ENCODE peak calls at places on chromosome 3, in four cellular contexts. L is WTC11, N is K562, S is HepG2. I is an unnamed sample.

GRCh38 chr3:93973160-93974126 is at the start of gene PROS1:
- DNase-seq in L (peak), N (peak), S (peak), I (no peak)

GRCh38 chr3:195511136-195511535 is 32.0 kb downstream of the PPP1R2 start:
- DNase-seq in N (no peak), S (no peak), L (no peak), I (no peak)

GRCh38 chr3:181695661-181696491 is 15.8 kb upstream of the SOX2 start:
- DNase-seq in L (no peak), N (no peak), S (no peak), I (no peak)

GRCh38 chr3:23728651-23729117 is 77.1 kb upstream of the UBE2E1 start:
- DNase-seq in S (no peak), N (no peak), L (no peak), I (no peak)

GRCh38 chr3:15794303-15794771 is 3.4 kb downstream of the ANKRD28 start:
- DNase-seq in S (no peak), N (no peak), L (no peak), I (no peak)

GRCh38 chr3:47418167-47419082 is 37.6 kb downstream of the PTPN23 start:
- DNase-seq in N (no peak), L (no peak), S (no peak), I (no peak)

GRCh38 chr3:183584246-183584913 is 28.9 kb upstream of the KLHL6 start:
- DNase-seq in N (no peak), L (no peak), S (no peak), I (no peak)

GRCh38 chr3:73292241-73292640 is 230.8 kb downstream of the EBLN2 start:
- DNase-seq in N (no peak), S (no peak), L (no peak), I (no peak)

GRCh38 chr3:188157971-188158370 is 4.0 kb downstream of the LPP start:
- DNase-seq in S (peak), N (no peak), L (no peak), I (no peak)

GRCh38 chr3:31312400-31312799 is 220.3 kb upstream of the STT3B start:
- DNase-seq in S (no peak), L (no peak), N (no peak), I (no peak)

GRCh38 chr3:168581718-168582332 is 486.1 kb upstream of the GOLIM4 start:
- DNase-seq in N (no peak), S (no peak), L (no peak), I (no peak)

GRCh38 chr3:183013857-183014256 is 33.5 kb upstream of the DCUN1D1 start:
- DNase-seq in S (no peak), N (no peak), L (no peak), I (no peak)

GRCh38 chr3:39961404-39961693 is 151.9 kb downstream of the MYRIP start:
- DNase-seq in S (no peak), N (no peak), L (no peak), I (no peak)

GRCh38 chr3:136196401-136197158 is 445 bp upstream of the MSL2 start:
- DNase-seq in N (peak), L (peak), S (peak), I (peak)

GRCh38 chr3:136196064-136196400 is at the start of gene MSL2:
- DNase-seq in S (no peak), L (no peak), N (no peak), I (no peak)

GRCh38 chr3:136194409-136195257 is 1.5 kb downstream of the MSL2 start:
- DNase-seq in N (no peak), L (peak), S (no peak), I (peak)

GRCh38 chr3:136197159-136197715 is 1.1 kb upstream of the MSL2 start:
- DNase-seq in N (no peak), L (no peak), S (peak), I (no peak)

GRCh38 chr3:136195258-136196063 is 674 bp downstream of the MSL2 start:
- DNase-seq in N (peak), S (peak), L (peak), I (no peak)
- TF ChIP-seq CBFB in N (no peak), S (peak), L (peak), I (no peak)

GRCh38 chr3:6608843-6609242 is 252.1 kb upstream of the GRM7 start:
- DNase-seq in N (peak), L (no peak), S (no peak), I (no peak)
- TF ChIP-seq CBFB in N (no peak), L (no peak), S (no peak), I (no peak)

GRCh38 chr3:100150583-100150982 is 36.3 kb upstream of the FILIP1L start:
- DNase-seq in S (no peak), L (no peak), N (no peak), I (no peak)
- TF ChIP-seq CBFB in S (no peak), L (no peak), N (no peak), I (no peak)

GRCh38 chr3:45838466-45838865 is 3.5 kb downstream of the LZTFL1 start:
- DNase-seq in S (no peak), N (no peak), L (no peak), I (no peak)

GRCh38 chr3:45841701-45842491 is at the start of gene LZTFL1:
- DNase-seq in N (peak), L (peak), S (peak), I (peak)

GRCh38 chr3:45842851-45843625 is 1.1 kb upstream of the LZTFL1 start:
- DNase-seq in L (no peak), N (no peak), S (no peak), I (no peak)

DNA sequence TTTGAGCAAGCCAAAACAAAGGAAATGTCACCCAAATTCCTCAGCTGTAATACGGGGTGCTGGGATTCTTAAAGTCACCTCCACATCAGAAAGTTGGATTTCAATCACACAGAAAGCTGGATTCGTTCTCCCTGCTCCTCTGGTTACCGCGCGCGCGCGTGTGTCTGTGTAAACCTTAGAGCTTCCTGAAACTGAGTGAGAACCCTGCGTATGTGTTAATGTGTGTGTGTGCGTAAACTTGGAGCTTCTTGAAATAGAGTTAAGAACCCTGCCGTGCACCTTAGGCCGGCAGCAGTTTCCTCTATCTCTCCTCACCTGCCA is 579 bp downstream of the LZTFL1 start:
- DNase-seq in N (no peak), L (no peak), S (peak), I (no peak)
- TF ChIP-seq CBFB in N (no peak), L (no peak), S (no peak), I (no peak)

DNA sequence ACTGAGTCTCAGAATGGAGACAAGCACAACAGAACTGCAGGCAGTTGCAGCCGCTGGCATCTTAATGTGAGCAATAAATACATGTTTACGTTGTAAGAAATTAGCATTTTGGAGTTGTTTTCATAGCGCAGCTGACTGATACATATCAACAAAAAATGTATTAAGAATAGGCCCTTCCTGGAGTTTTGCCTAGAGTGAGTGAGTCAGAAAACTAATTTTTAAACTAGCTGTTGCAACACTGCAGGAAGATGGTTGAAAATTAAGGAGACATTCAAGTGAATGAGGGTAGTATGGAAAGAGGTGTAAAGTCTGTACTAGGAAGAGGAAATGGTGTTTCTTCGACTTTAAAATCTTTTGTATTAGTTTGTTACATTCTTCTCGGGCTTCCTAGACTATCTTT is 39.6 kb upstream of the TIMP4 start:
- DNase-seq in N (no peak), S (no peak), L (no peak), I (no peak)
- TF ChIP-seq CBFB in N (no peak), S (no peak), L (no peak), I (no peak)

GRCh38 chr3:135491478-135491877 is 474.1 kb upstream of the PPP2R3A start:
- DNase-seq in L (no peak), N (no peak), S (no peak), I (no peak)
- TF ChIP-seq CBFB in L (no peak), N (no peak), S (no peak), I (no peak)

GRCh38 chr3:71345429-71346027 is 238.0 kb downstream of the FOXP1 start:
- DNase-seq in N (no peak), L (no peak), S (no peak), I (no peak)
- TF ChIP-seq CBFB in N (no peak), L (no peak), S (no peak), I (no peak)